ENCODE peak calls at places on chromosomes 2 and 18, in eight cellular contexts. U, O, G, W, N, K, E and Y are unnamed samples.

GRCh38 chr2:8078760-8079159 is 603.1 kb upstream of the ID2 start:
- DNase-seq in U (no peak), N (no peak), O (no peak), E (no peak), W (no peak), K (no peak), G (no peak), Y (no peak)

GRCh38 chr2:59932341-59932740 is 621.1 kb downstream of the BCL11A start:
- DNase-seq in K (no peak), E (no peak), N (no peak), O (no peak), W (no peak), U (no peak), G (no peak), Y (no peak)

GRCh38 chr2:128665113-128665512 is 346.4 kb upstream of the HS6ST1 start:
- DNase-seq in W (no peak), N (no peak), K (no peak), G (no peak), U (peak; percentile 16), O (no peak), E (no peak), Y (no peak)

GRCh38 chr2:234427081-234428058 is 69.5 kb downstream of the ARL4C start:
- DNase-seq in N (peak; percentile 97), O (no peak), U (peak; percentile 44), W (peak; percentile 66), G (peak; percentile 68), K (no peak), E (peak; percentile 37), Y (peak; percentile 40)

GRCh38 chr2:55986001-55986400 is 62.4 kb upstream of the EFEMP1 start:
- DNase-seq in U (no peak), O (no peak), N (no peak), W (no peak), E (no peak), G (no peak), K (no peak), Y (no peak)

GRCh38 chr2:123195957-123196356 is 829.1 kb upstream of the CNTNAP5 start:
- DNase-seq in K (no peak), O (no peak), U (no peak), N (no peak), W (no peak), E (no peak), G (no peak), Y (no peak)

GRCh38 chr18:48641981-48642380 is 103.2 kb downstream of the CTIF start:
- DNase-seq in W (no peak), N (no peak), U (no peak), K (no peak), E (no peak), O (no peak), G (no peak), Y (no peak)

GRCh38 chr2:149040451-149040850 is 2.0 kb downstream of the LYPD6B start:
- DNase-seq in K (no peak), U (no peak), G (no peak), N (no peak), W (peak; percentile 24), E (peak; percentile 41), O (peak; percentile 6), Y (no peak)

GRCh38 chr2:239267411-239267941 is 133.3 kb downstream of the HDAC4 start:
- DNase-seq in G (no peak), N (peak; percentile 87), W (peak; percentile 64), U (peak; percentile 84), K (peak; percentile 68), E (peak; percentile 89), O (no peak), Y (peak; percentile 91)

GRCh38 chr2:237538001-237538720 is 28.2 kb upstream of the PRLH start:
- DNase-seq in W (no peak), E (no peak), G (no peak), U (no peak), K (no peak), N (no peak), O (no peak), Y (no peak)

GRCh38 chr2:20634430-20635095 is 16.3 kb downstream of the HS1BP3 start:
- DNase-seq in G (no peak), U (no peak), K (peak; percentile 56), W (peak; percentile 71), O (no peak), E (peak; percentile 64), N (peak; percentile 49), Y (peak; percentile 67)

GRCh38 chr2:63792523-63792922 is 49.2 kb upstream of the UGP2 start:
- DNase-seq in G (no peak), O (no peak), E (peak; percentile 90), W (peak; percentile 75), N (peak; percentile 97), K (no peak), U (no peak), Y (peak; percentile 75)

GRCh38 chr2:85015653-85016360 is 44.8 kb downstream of the KCMF1 start:
- DNase-seq in W (no peak), O (no peak), E (peak; percentile 63), U (no peak), G (no peak), K (no peak), N (no peak), Y (peak; percentile 50)

GRCh38 chr2:70094171-70094977 is 7.1 kb downstream of the PCBP1 start:
- DNase-seq in O (no peak), W (no peak), E (no peak), U (no peak), G (no peak), N (no peak), K (no peak), Y (no peak)
- H3K4me3 ChIP-seq in O (no peak overlapping the region), W (no peak overlapping the region), E (no peak overlapping the region), U (no peak overlapping the region), G (no peak overlapping the region), N (no peak overlapping the region), K (no peak overlapping the region), Y (no peak overlapping the region)

GRCh38 chr18:79733135-79733609 is 53.6 kb downstream of the CTDP1 start:
- DNase-seq in O (no peak), G (no peak), E (no peak), K (no peak), W (no peak), U (no peak), N (no peak), Y (no peak)

GRCh38 chr18:79730804-79731203 is 51.2 kb downstream of the CTDP1 start:
- DNase-seq in E (no peak), U (no peak), K (no peak), N (no peak), G (no peak), W (no peak), O (no peak), Y (no peak)

GRCh38 chr18:79735071-79735980 is 55.7 kb downstream of the CTDP1 start:
- DNase-seq in E (no peak), K (no peak), N (no peak), G (no peak), W (no peak), U (no peak), O (no peak), Y (no peak)

GRCh38 chr18:79733996-79734770 is 54.6 kb downstream of the CTDP1 start:
- DNase-seq in G (no peak), U (peak; percentile 46), N (no peak), W (no peak), E (no peak), K (no peak), O (no peak), Y (no peak)

DNA sequence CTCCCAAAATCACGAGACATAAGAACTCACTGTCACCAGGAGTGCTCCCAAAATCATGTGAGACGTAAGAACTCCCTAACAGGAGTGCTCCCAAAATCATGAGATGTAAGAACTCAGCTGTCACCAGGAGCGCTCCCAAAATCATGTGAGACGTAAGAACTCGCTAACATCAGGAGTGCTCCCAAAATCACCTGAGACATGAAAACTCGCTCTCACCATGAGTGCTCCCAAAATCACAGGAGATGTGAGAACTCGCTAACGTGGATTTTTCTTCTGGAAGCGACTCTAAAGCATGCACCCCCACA is 53.1 kb downstream of the CTDP1 start:
- DNase-seq in O (no peak), U (no peak), E (no peak), W (no peak), K (no peak), N (peak; percentile 4), G (no peak), Y (peak; percentile 3)
- H3K9me3 ChIP-seq in O (peaks cover 28% of the 10 kb centered on the region), U (peaks cover 82% of the 10 kb centered on the region), E (no peaks in the 10 kb centered on the region), W (peaks cover 89% of the 10 kb centered on the region), K (no peaks in the 10 kb centered on the region), N (peaks cover 65% of the 10 kb centered on the region), G (peaks cover 40% of the 10 kb centered on the region), Y (no peaks in the 10 kb centered on the region)

DNA sequence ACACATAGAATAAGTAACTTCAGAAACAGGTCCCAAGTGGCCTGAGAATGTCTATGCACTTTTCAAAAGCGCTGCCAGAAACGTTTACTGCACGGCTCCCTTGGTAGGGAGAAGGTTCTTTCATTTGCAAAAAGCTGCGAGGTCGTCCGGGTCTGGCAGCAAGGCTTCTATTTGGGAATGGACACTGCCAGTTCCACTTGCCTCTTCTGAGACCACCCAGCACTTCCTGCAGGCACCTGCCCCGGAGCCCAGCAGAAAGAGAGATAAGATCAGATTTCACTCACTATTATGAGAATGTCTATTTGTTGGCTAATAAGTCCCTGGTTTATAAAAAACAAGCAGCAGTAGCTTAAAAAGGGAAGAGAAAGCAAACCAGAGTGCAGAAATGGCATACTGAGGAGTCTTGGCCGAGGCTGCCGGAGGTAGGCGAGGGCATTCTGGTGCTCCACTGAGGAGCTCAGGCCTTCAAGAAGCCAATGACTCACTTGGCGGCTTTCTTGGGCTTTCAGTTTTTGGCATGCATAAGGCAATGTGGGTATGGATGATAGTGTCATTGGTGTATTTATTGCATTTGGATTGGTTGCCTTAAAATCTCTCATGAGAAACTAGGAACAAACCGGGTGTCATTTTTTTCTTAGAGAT is 119.4 kb upstream of the ARL5A start:
- DNase-seq in G (peak; percentile 12), N (peak; percentile 35), E (peak; percentile 30), K (peak; percentile 45), W (no peak), O (no peak), U (peak; percentile 61), Y (peak; percentile 13)
- H3K4me3 ChIP-seq in G (peak overlapping the region; percentile 33), N (no peak overlapping the region), E (no peak overlapping the region), K (peak overlapping the region; percentile 37), W (peak overlapping the region; percentile 67), O (no peak overlapping the region), U (no peak overlapping the region), Y (no peak overlapping the region)

DNA sequence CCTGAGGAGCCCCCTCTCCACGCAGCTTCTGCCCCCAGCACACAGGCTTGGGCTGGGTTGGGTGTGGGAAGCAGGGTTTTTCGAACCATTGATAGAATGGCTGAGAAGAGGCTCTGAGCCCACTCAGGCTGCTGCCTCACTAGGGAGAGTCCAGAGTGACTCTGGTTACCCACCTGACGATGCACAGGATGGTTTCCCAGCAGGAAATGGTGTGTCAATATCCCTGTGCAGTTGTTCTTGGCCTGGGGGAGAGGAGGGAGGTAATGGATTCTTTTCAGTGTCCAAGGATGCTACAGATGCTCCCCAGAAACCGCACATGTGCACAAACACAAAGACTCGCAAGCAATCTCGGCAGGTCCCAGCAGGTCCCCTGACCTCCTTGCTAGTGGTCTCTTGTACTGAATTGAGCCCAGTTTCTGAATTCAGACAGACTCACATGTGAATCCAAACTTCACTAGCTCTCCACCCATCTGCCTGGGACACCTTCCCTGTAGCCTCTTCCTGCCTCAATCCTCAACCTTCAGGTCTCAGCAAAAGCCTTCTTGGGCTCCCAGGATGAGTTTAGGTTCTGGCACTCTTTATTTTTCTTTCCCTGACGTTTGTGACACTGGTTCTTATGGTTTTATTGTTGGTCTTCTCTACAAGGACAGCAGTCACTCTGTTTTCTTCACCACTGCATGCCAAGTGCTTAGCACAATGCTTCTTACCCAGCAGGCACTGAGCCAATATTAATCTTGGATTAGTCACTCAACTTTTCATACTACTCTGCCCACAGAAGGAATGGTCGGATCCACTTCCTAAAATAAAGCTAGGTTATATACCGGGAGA is 186.0 kb downstream of the MYCN start:
- DNase-seq in G (no peak), O (no peak), N (no peak), U (peak; percentile 10), K (no peak), W (no peak), E (no peak), Y (no peak)
- H3K9me3 ChIP-seq in G (peaks cover under 1% of the 10 kb centered on the region), O (peaks cover 6% of the 10 kb centered on the region), N (no peaks in the 10 kb centered on the region), U (peaks cover 4% of the 10 kb centered on the region), K (no peaks in the 10 kb centered on the region), W (peaks cover 4% of the 10 kb centered on the region), E (no peaks in the 10 kb centered on the region), Y (no peaks in the 10 kb centered on the region)